ENCODE peak calls at places on chromosomes 1 and 21, in ten cellular contexts. I is prostate gland; T is upper lobe of right lung; N is adipocyte; Y is pancreas; D is H9; V is CD8-positive, alpha-beta T cell; G is fibroblast of lung; B is suprapubic skin; U is neural progenitor cell. C is an unnamed sample. For H3K9me3, the result is how much of the 10 kb centered on the place peaks cover.

GRCh38 chr1:43618521-43619313 is 31.2 kb upstream of the KDM4A start:
- DNase-seq in G (no peak), T (no peak), I (no peak), Y (no peak), D (no peak), U (no peak), B (no peak), N (no peak), V (no peak), C (no peak)

GRCh38 chr1:12447301-12447700 is 170.7 kb downstream of the DHRS3 start:
- DNase-seq in B (no peak), N (peak), I (no peak), G (peak), U (no peak), T (no peak), V (no peak), Y (no peak), D (no peak), C (no peak)

GRCh38 chr1:185368913-185369491 is 52.0 kb upstream of the IVNS1ABP start:
- DNase-seq in I (no peak), G (no peak), T (no peak), B (no peak), U (no peak), N (no peak), D (no peak), V (no peak), Y (no peak), C (no peak)

GRCh38 chr1:27536767-27537166 is 46.8 kb upstream of the WASF2 start:
- DNase-seq in G (peak), B (no peak), Y (no peak), T (no peak), D (peak), U (peak), I (no peak), N (peak), V (no peak), C (no peak)

GRCh38 chr1:19560480-19560879 is 75.1 kb upstream of the CAPZB start:
- DNase-seq in V (no peak), B (no peak), T (peak), N (no peak), D (no peak), I (no peak), G (no peak), U (no peak), Y (no peak), C (no peak)

GRCh38 chr1:197923013-197923412 is 5.8 kb downstream of the LHX9 start:
- DNase-seq in Y (no peak), N (no peak), I (no peak), U (peak), B (no peak), T (no peak), D (no peak), G (no peak), V (no peak), C (no peak)

GRCh38 chr1:222239130-222239529 is 308.8 kb downstream of the HHIPL2 start:
- DNase-seq in I (no peak), T (no peak), D (no peak), V (no peak), B (no peak), G (no peak), N (no peak), Y (no peak), U (no peak), C (no peak)

GRCh38 chr1:145784409-145784808 is 39.5 kb downstream of the RNF115 start:
- DNase-seq in T (no peak), V (no peak), U (no peak), I (no peak), G (no peak), D (no peak), Y (no peak), B (no peak), N (no peak), C (no peak)

GRCh38 chr1:173628888-173629287 is 6.2 kb upstream of the TEX50 start:
- DNase-seq in N (no peak), Y (no peak), U (no peak), V (no peak), B (no peak), T (no peak), G (no peak), D (no peak), I (no peak), C (no peak)

GRCh38 chr1:12771186-12771585 is 2.4 kb upstream of the PRAMEF12 start:
- DNase-seq in B (no peak), I (no peak), T (no peak), Y (no peak), D (no peak), N (no peak), G (no peak), U (no peak), V (no peak), C (no peak)

GRCh38 chr1:90371106-90371813 is 345.8 kb downstream of the BARHL2 start:
- DNase-seq in Y (no peak), G (peak), U (no peak), V (no peak), N (peak), I (no peak), D (no peak), T (no peak), B (no peak), C (no peak)

GRCh38 chr21:39660191-39660590 is 47.5 kb downstream of the B3GALT5 start:
- DNase-seq in N (peak), V (no peak), D (no peak), B (peak), Y (no peak), I (no peak), T (no peak), U (no peak), G (peak), C (no peak)

GRCh38 chr1:89942825-89943658 is 51.9 kb upstream of the ZNF326 start:
- DNase-seq in V (no peak), U (no peak), Y (no peak), D (no peak), N (peak), I (no peak), T (no peak), G (peak), B (no peak), C (no peak)

GRCh38 chr1:229509576-229509975 is 1.4 kb upstream of the NUP133 start:
- DNase-seq in T (no peak), G (peak), U (no peak), I (no peak), D (no peak), V (no peak), Y (no peak), N (no peak), B (no peak), C (no peak)

GRCh38 chr1:234884701-234885100 is 243.9 kb downstream of the TOMM20 start:
- DNase-seq in Y (no peak), U (no peak), T (peak), N (no peak), G (no peak), I (no peak), V (no peak), B (no peak), D (no peak), C (no peak)

GRCh38 chr1:92691937-92692336 is 93.0 kb downstream of the EVI5 start:
- DNase-seq in V (no peak), N (no peak), D (no peak), B (no peak), Y (no peak), G (no peak), I (no peak), U (no peak), T (no peak), C (no peak)

GRCh38 chr1:38727629-38728175 is 131.9 kb downstream of the RRAGC start:
- DNase-seq in D (peak), I (no peak), Y (no peak), G (no peak), V (no peak), T (no peak), U (peak), N (no peak), B (no peak), C (no peak)

GRCh38 chr1:155051777-155052398 is 772 bp downstream of the ADAM15 start:
- DNase-seq in U (peak), V (peak), I (peak), Y (peak), N (peak), G (peak), T (peak), B (no peak), D (no peak), C (peak)

GRCh38 chr1:8370046-8370881 is 52.4 kb downstream of the SLC45A1 start:
- DNase-seq in D (no peak), B (no peak), N (no peak), T (peak), V (no peak), U (no peak), Y (no peak), I (no peak), G (no peak), C (no peak)

GRCh38 chr1:180571832-180572636 is 13.3 kb downstream of the OVAAL start:
- DNase-seq in V (no peak), I (no peak), Y (no peak), D (no peak), N (no peak), B (no peak), G (no peak), U (no peak), T (no peak), C (no peak)

GRCh38 chr1:160083968-160084770 is 2.8 kb downstream of the KCNJ9 start:
- DNase-seq in I (peak), Y (peak), V (peak), N (peak), U (peak), D (peak), G (peak), T (peak), B (no peak), C (peak)

GRCh38 chr21:14762734-14763694 is 216.9 kb upstream of the SAMSN1 start:
- DNase-seq in B (no peak), Y (no peak), D (no peak), U (no peak), V (no peak), G (no peak), I (no peak), N (peak), T (no peak), C (no peak)

GRCh38 chr1:8396912-8397406 is 79.0 kb downstream of the SLC45A1 start:
- DNase-seq in U (no peak), G (peak), N (peak), Y (no peak), D (no peak), B (no peak), I (no peak), T (no peak), V (no peak), C (no peak)

GRCh38 chr1:172837816-172838680 is 179.1 kb downstream of the FASLG start:
- DNase-seq in V (no peak), G (no peak), N (peak), T (no peak), Y (no peak), U (no peak), I (no peak), B (no peak), D (no peak), C (no peak)

GRCh38 chr1:47938556-47938955 is 58.6 kb downstream of the TRABD2B start:
- DNase-seq in D (no peak), N (no peak), Y (no peak), T (no peak), U (no peak), B (peak), G (no peak), V (no peak), I (no peak), C (no peak)

GRCh38 chr21:36627242-36627641 is 71.7 kb upstream of the SIM2 start:
- DNase-seq in V (no peak), Y (no peak), G (peak), D (no peak), B (no peak), T (no peak), U (no peak), I (no peak), N (peak), C (no peak)

GRCh38 chr1:14441302-14441741 is 157.2 kb upstream of the KAZN start:
- DNase-seq in D (no peak), B (no peak), I (peak), N (peak), Y (no peak), V (no peak), G (peak), T (peak), U (no peak), C (no peak)

GRCh38 chr1:27979151-27979858 is 19.5 kb downstream of the XKR8 start:
- DNase-seq in G (peak), I (no peak), T (no peak), D (no peak), Y (no peak), U (peak), N (peak), B (no peak), V (no peak), C (no peak)

GRCh38 chr1:93690921-93691789 is 9.5 kb upstream of the BCAR3 start:
- DNase-seq in I (no peak), N (no peak), B (no peak), G (no peak), T (no peak), D (no peak), V (no peak), Y (no peak), U (peak), C (no peak)

GRCh38 chr1:52850951-52851350 is 8.4 kb downstream of the ZYG11A start:
- DNase-seq in D (no peak), V (no peak), T (no peak), U (no peak), G (no peak), B (no peak), I (no peak), Y (no peak), N (no peak), C (no peak)

GRCh38 chr21:36873511-36873910 is 93.0 kb downstream of the HLCS start:
- DNase-seq in D (no peak), B (no peak), T (no peak), V (no peak), N (no peak), Y (no peak), I (no peak), G (no peak), U (no peak), C (no peak)

GRCh38 chr1:228742535-228742934 is 7.3 kb downstream of the RHOU start:
- DNase-seq in N (no peak), I (no peak), G (no peak), V (no peak), D (no peak), B (no peak), Y (no peak), T (no peak), U (no peak), C (no peak)

GRCh38 chr1:66778266-66778665 is 22.8 kb downstream of the INSL5 start:
- DNase-seq in I (no peak), Y (no peak), U (no peak), V (no peak), T (no peak), N (no peak), D (no peak), B (no peak), G (no peak), C (no peak)

GRCh38 chr1:164673584-164674214 is 114.7 kb downstream of the PBX1 start:
- DNase-seq in N (peak), U (peak), G (no peak), V (no peak), B (no peak), T (no peak), I (no peak), Y (no peak), D (peak), C (no peak)

GRCh38 chr1:239816090-239816812 is 275.4 kb upstream of the FMN2 start:
- DNase-seq in U (peak), B (no peak), V (no peak), T (peak), N (peak), Y (no peak), G (peak), D (peak), I (no peak), C (no peak)

GRCh38 chr1:68600049-68600661 is 103.3 kb upstream of the DEPDC1 start:
- DNase-seq in D (peak), U (peak), T (no peak), N (peak), Y (no peak), V (no peak), I (no peak), G (peak), B (no peak), C (no peak)

GRCh38 chr1:145918992-145919939 is 749 bp upstream of the PEX11B start:
- DNase-seq in N (peak), U (peak), B (peak), T (peak), G (peak), V (no peak), I (peak), D (peak), Y (peak), C (no peak)

DNA sequence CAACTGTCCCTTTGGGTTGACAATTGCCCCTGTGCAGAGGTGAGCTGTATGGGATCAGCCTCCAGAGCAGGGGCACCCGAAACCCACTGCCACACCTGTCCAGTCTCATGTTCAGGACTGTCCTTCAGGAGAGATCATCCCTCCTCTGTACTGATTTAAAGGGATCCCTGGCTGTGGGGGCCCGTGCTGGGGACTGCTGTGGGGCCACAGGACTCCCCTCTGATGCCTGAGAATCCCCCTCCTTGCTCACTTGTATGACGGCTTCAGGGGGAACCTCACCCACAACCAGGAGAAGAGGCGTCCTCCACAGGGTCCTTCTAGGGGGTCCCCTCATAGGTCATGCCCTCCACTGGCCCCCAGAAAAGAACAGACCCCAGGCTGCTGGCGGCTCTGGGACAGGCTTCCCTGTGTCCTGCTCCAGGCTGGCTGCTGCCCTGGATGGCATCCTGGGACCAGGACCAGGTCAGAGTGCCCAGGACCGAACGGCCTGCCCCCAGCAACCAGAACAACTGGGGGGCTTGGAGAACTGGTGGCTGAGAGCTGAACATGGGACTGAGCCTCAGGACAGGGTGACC is 77.5 kb upstream of the ACTRT2 start:
- DNase-seq in Y (peak), G (no peak), B (no peak), U (no peak), T (peak), V (no peak), D (no peak), N (no peak), I (no peak), C (no peak)
- H3K9me3 ChIP-seq in Y (under half), G (under half), B (under half), U (under half), T (under half), V (under half), D (half or more), N (under half), I (under half), C (under half)

DNA sequence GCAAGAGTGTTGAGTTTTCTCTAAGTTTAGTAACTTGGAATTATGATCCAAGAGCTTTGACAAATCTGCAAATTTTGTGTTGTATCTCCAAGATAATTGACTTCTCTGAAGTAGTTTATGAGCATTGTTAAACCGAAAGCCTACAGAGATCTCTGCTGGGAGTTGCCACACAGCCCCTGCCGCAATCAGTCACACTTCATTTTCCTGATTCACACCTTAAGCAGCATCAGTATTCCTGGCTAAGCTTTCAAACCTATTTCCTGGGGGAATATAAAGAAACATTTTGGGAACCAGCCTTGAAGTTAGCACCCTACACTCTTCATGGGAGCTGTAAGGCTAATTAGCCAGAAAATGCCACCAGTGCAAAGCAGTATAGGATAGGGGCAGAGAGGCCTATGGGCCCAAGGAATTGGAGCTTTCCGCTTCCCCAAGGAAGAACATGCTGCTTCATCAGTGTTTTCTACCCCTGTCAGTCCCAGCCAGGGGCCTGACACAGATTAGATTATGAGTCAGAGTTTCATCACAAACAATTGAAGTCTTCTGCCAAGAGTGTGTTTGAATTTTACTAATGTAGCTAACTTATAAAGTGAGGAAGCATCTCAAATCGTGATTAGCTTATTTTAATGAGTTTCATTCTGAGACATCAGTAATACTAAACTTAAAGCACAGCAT is 23.2 kb upstream of the CACYBP start:
- DNase-seq in U (no peak), B (no peak), N (peak), D (no peak), Y (no peak), G (peak), T (no peak), I (no peak), V (no peak), C (no peak)
- H3K9me3 ChIP-seq in U (under half), B (under half), N (under half), D (under half), Y (under half), G (under half), T (under half), I (under half), V (under half), C (under half)

DNA sequence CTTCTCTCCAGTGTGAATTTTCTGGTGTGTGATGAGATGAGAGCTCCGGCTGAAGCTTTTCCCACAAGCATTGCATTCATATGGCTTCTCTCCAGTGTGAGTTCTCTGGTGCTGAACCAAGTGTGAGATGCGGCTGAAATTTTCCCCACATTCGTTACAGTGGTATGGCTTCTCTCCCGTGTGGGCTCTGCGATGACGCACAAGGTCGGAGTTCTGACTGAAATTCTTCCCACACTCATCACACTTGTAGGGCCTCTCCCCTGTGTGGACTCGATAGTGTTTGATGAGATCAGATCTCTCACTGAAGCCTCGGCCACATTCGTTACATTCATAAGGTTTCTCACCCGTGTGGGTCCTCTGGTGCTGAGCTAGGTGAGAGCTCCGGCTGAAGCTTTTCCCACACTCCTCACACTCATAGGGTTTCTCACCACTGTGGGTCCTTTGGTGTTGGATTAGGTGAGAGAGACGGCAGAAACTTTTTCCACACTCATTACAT is 7.4 kb downstream of the ZNF436 start:
- DNase-seq in G (no peak), N (peak), B (no peak), U (no peak), V (no peak), Y (no peak), T (no peak), I (no peak), D (no peak), C (no peak)
- H3K9me3 ChIP-seq in G (under half), N (half or more), B (under half), U (half or more), V (under half), Y (under half), T (under half), I (under half), D (under half), C (under half)

DNA sequence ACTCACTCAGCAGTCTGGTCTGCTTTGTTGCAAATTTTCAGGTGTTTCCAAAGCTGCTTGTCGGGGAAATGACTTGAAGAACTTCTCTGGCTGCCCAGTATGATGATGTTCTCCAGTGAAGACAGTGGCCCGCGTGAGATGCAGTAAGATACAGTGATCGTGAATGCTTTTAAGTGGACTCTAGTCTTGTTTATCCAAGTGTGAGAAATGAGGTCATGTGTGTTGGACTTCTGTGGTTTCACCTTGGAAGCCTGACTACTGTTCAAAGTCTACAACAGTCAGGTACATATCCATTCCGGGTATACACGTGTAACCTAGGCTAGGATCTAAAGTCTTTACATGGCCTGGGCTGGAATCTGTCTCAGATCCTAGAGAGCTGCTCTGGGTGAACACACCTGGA is 29.1 kb downstream of the ZNF695 start:
- DNase-seq in D (no peak), B (no peak), Y (no peak), G (no peak), T (no peak), N (no peak), I (no peak), U (no peak), V (no peak), C (no peak)
- H3K9me3 ChIP-seq in D (under half), B (under half), Y (under half), G (under half), T (under half), N (half or more), I (under half), U (under half), V (under half), C (under half)

DNA sequence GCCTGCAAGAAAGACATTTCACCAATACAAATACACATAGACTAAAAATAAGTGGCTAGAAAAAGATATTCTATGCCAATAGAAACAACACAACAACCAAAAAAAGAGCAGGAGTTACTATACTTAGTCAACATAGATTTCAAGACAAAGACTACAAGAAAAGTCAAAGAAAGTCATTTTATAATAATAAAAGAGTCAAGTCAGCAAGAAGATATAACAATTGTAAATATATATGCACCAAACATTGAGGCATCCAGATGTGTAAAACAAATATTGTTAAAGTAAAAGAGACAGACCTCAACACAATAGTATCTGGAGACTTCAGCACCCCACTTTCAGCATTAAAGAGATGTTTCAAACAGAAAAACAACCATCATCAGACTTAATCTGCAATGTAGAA is 104.6 kb downstream of the AMY1C start:
- DNase-seq in V (no peak), I (no peak), N (no peak), B (no peak), D (no peak), T (no peak), Y (no peak), G (no peak), U (no peak), C (no peak)
- H3K9me3 ChIP-seq in V (under half), I (under half), N (under half), B (under half), D (under half), T (under half), Y (under half), G (under half), U (under half), C (under half)